ENCODE peak calls at places on chromosome 5, in six cellular contexts. One of them, this sample, is unnamed.

GRCh38 chr5:77145666-77146065 is 58.6 kb upstream of the ZBED3 start:
- DNase-seq in dorsolateral prefrontal cortex: no peak
- DNase-seq in GM12892: no peak
- DNase-seq in RPMI7951: peak
- DNase-seq in AG09309: peak
- DNase-seq in lower leg skin: no peak
- DNase-seq in this sample: no peak

GRCh38 chr5:31639488-31640011 is 619 bp downstream of the PDZD2 start:
- DNase-seq in dorsolateral prefrontal cortex: peak
- DNase-seq in GM12892: no peak
- DNase-seq in RPMI7951: no peak
- DNase-seq in AG09309: no peak
- DNase-seq in lower leg skin: no peak
- DNase-seq in this sample: no peak

GRCh38 chr5:138439537-138440225 is 824 bp downstream of the REEP2 start:
- DNase-seq in dorsolateral prefrontal cortex: no peak
- DNase-seq in GM12892: peak
- DNase-seq in RPMI7951: no peak
- DNase-seq in AG09309: no peak
- DNase-seq in lower leg skin: no peak
- DNase-seq in this sample: no peak

GRCh38 chr5:173413476-173413982 is 85.3 kb upstream of the STC2 start:
- DNase-seq in dorsolateral prefrontal cortex: no peak
- DNase-seq in GM12892: no peak
- DNase-seq in RPMI7951: no peak
- DNase-seq in AG09309: no peak
- DNase-seq in lower leg skin: no peak
- DNase-seq in this sample: no peak

GRCh38 chr5:9833871-9834270 is 203.7 kb upstream of the TAS2R1 start:
- DNase-seq in dorsolateral prefrontal cortex: no peak
- DNase-seq in GM12892: no peak
- DNase-seq in RPMI7951: no peak
- DNase-seq in AG09309: no peak
- DNase-seq in lower leg skin: no peak
- DNase-seq in this sample: no peak

GRCh38 chr5:9196403-9197224 is 349.3 kb downstream of the SEMA5A start:
- DNase-seq in dorsolateral prefrontal cortex: no peak
- DNase-seq in GM12892: no peak
- DNase-seq in RPMI7951: peak
- DNase-seq in AG09309: peak
- DNase-seq in lower leg skin: no peak
- DNase-seq in this sample: no peak

GRCh38 chr5:306011-306805 is 15.3 kb upstream of the AHRR start:
- DNase-seq in dorsolateral prefrontal cortex: no peak
- DNase-seq in GM12892: no peak
- DNase-seq in RPMI7951: no peak
- DNase-seq in AG09309: no peak
- DNase-seq in lower leg skin: no peak
- DNase-seq in this sample: no peak

GRCh38 chr5:113150221-113150620 is 173.6 kb downstream of the DCP2 start:
- DNase-seq in dorsolateral prefrontal cortex: no peak
- DNase-seq in GM12892: no peak
- DNase-seq in RPMI7951: no peak
- DNase-seq in AG09309: no peak
- DNase-seq in lower leg skin: no peak
- DNase-seq in this sample: no peak

GRCh38 chr5:3309538-3309937 is 286.1 kb upstream of the IRX1 start:
- DNase-seq in dorsolateral prefrontal cortex: no peak
- DNase-seq in GM12892: no peak
- DNase-seq in RPMI7951: no peak
- DNase-seq in AG09309: no peak
- DNase-seq in lower leg skin: no peak
- DNase-seq in this sample: no peak

This sample was measured in AML-193.